ENCODE peak calls at places on chromosomes 1 and 21, in eight cellular contexts. One of them, this sample, is unnamed.

GRCh38 chr1:240092301-240093119 is 827 bp downstream of the FMN2 start:
- DNase-seq in fibroblast of lung: peak
- DNase-seq in MCF 10A: peak
- DNase-seq in non-pigmented ciliary epithelial cell: no peak
- DNase-seq in activated naive CD4-positive, alpha-beta T cell: no peak
- DNase-seq in stimulated activated CD4-positive, alpha-beta T cell treated with anti-CD3 and anti-CD28 coated beads, Interleukin-1b, Interleukin-23, amount 100 ng/mL, for 1 hour: no peak
- DNase-seq in AG08395: peak
- DNase-seq in Calu3: no peak
- DNase-seq in this sample: no peak

GRCh38 chr1:67791686-67792475 is 41.4 kb downstream of the GNG12 start:
- DNase-seq in Calu3: no peak
- DNase-seq in fibroblast of lung: peak
- DNase-seq in AG08395: peak
- DNase-seq in stimulated activated CD4-positive, alpha-beta T cell treated with anti-CD3 and anti-CD28 coated beads, Interleukin-1b, Interleukin-23, amount 100 ng/mL, for 1 hour: no peak
- DNase-seq in MCF 10A: peak
- DNase-seq in activated naive CD4-positive, alpha-beta T cell: no peak
- DNase-seq in non-pigmented ciliary epithelial cell: peak
- DNase-seq in this sample: no peak

GRCh38 chr1:212133319-212133718 is 97.8 kb downstream of the DTL start:
- DNase-seq in AG08395: no peak
- DNase-seq in fibroblast of lung: no peak
- DNase-seq in MCF 10A: no peak
- DNase-seq in stimulated activated CD4-positive, alpha-beta T cell treated with anti-CD3 and anti-CD28 coated beads, Interleukin-1b, Interleukin-23, amount 100 ng/mL, for 1 hour: no peak
- DNase-seq in non-pigmented ciliary epithelial cell: no peak
- DNase-seq in activated naive CD4-positive, alpha-beta T cell: no peak
- DNase-seq in Calu3: no peak
- DNase-seq in this sample: no peak

GRCh38 chr1:176379626-176380339 is 83.2 kb upstream of the PAPPA2 start:
- DNase-seq in fibroblast of lung: no peak
- DNase-seq in MCF 10A: peak
- DNase-seq in stimulated activated CD4-positive, alpha-beta T cell treated with anti-CD3 and anti-CD28 coated beads, Interleukin-1b, Interleukin-23, amount 100 ng/mL, for 1 hour: no peak
- DNase-seq in non-pigmented ciliary epithelial cell: no peak
- DNase-seq in AG08395: no peak
- DNase-seq in Calu3: no peak
- DNase-seq in activated naive CD4-positive, alpha-beta T cell: no peak
- DNase-seq in this sample: no peak

GRCh38 chr1:4482526-4482925 is 171.9 kb upstream of the AJAP1 start:
- DNase-seq in activated naive CD4-positive, alpha-beta T cell: no peak
- DNase-seq in stimulated activated CD4-positive, alpha-beta T cell treated with anti-CD3 and anti-CD28 coated beads, Interleukin-1b, Interleukin-23, amount 100 ng/mL, for 1 hour: no peak
- DNase-seq in Calu3: no peak
- DNase-seq in non-pigmented ciliary epithelial cell: no peak
- DNase-seq in AG08395: no peak
- DNase-seq in fibroblast of lung: no peak
- DNase-seq in MCF 10A: no peak
- DNase-seq in this sample: no peak

GRCh38 chr1:160032165-160032827 is 506 bp upstream of the PIGM start:
- DNase-seq in fibroblast of lung: peak
- DNase-seq in activated naive CD4-positive, alpha-beta T cell: no peak
- DNase-seq in Calu3: no peak
- DNase-seq in non-pigmented ciliary epithelial cell: no peak
- DNase-seq in AG08395: peak
- DNase-seq in stimulated activated CD4-positive, alpha-beta T cell treated with anti-CD3 and anti-CD28 coated beads, Interleukin-1b, Interleukin-23, amount 100 ng/mL, for 1 hour: no peak
- DNase-seq in MCF 10A: peak
- DNase-seq in this sample: no peak

GRCh38 chr1:228898582-228898992 is 163.3 kb downstream of the RHOU start:
- DNase-seq in MCF 10A: no peak
- DNase-seq in activated naive CD4-positive, alpha-beta T cell: no peak
- DNase-seq in non-pigmented ciliary epithelial cell: no peak
- DNase-seq in stimulated activated CD4-positive, alpha-beta T cell treated with anti-CD3 and anti-CD28 coated beads, Interleukin-1b, Interleukin-23, amount 100 ng/mL, for 1 hour: no peak
- DNase-seq in AG08395: no peak
- DNase-seq in fibroblast of lung: no peak
- DNase-seq in Calu3: no peak
- DNase-seq in this sample: no peak

GRCh38 chr21:41678016-41678935 is 88.6 kb downstream of the RIPK4 start:
- DNase-seq in Calu3: peak
- DNase-seq in AG08395: no peak
- DNase-seq in fibroblast of lung: peak
- DNase-seq in MCF 10A: peak
- DNase-seq in stimulated activated CD4-positive, alpha-beta T cell treated with anti-CD3 and anti-CD28 coated beads, Interleukin-1b, Interleukin-23, amount 100 ng/mL, for 1 hour: no peak
- DNase-seq in activated naive CD4-positive, alpha-beta T cell: no peak
- DNase-seq in non-pigmented ciliary epithelial cell: no peak
- DNase-seq in this sample: no peak

GRCh38 chr21:38945536-38946245 is 140.0 kb downstream of the ETS2 start:
- DNase-seq in MCF 10A: no peak
- DNase-seq in AG08395: no peak
- DNase-seq in activated naive CD4-positive, alpha-beta T cell: no peak
- DNase-seq in fibroblast of lung: peak
- DNase-seq in Calu3: no peak
- DNase-seq in non-pigmented ciliary epithelial cell: no peak
- DNase-seq in stimulated activated CD4-positive, alpha-beta T cell treated with anti-CD3 and anti-CD28 coated beads, Interleukin-1b, Interleukin-23, amount 100 ng/mL, for 1 hour: no peak
- DNase-seq in this sample: no peak

GRCh38 chr1:210376836-210377377 is 48.2 kb downstream of the HHAT start:
- DNase-seq in activated naive CD4-positive, alpha-beta T cell: no peak
- DNase-seq in stimulated activated CD4-positive, alpha-beta T cell treated with anti-CD3 and anti-CD28 coated beads, Interleukin-1b, Interleukin-23, amount 100 ng/mL, for 1 hour: no peak
- DNase-seq in fibroblast of lung: peak
- DNase-seq in non-pigmented ciliary epithelial cell: no peak
- DNase-seq in Calu3: no peak
- DNase-seq in MCF 10A: no peak
- DNase-seq in AG08395: no peak
- DNase-seq in this sample: no peak

GRCh38 chr1:41493117-41493536 is 8.6 kb upstream of the EDN2 start:
- DNase-seq in MCF 10A: peak
- DNase-seq in activated naive CD4-positive, alpha-beta T cell: no peak
- DNase-seq in Calu3: peak
- DNase-seq in AG08395: peak
- DNase-seq in fibroblast of lung: peak
- DNase-seq in non-pigmented ciliary epithelial cell: peak
- DNase-seq in stimulated activated CD4-positive, alpha-beta T cell treated with anti-CD3 and anti-CD28 coated beads, Interleukin-1b, Interleukin-23, amount 100 ng/mL, for 1 hour: no peak
- DNase-seq in this sample: peak

GRCh38 chr1:196403803-196404690 is 204.2 kb downstream of the KCNT2 start:
- DNase-seq in AG08395: no peak
- DNase-seq in activated naive CD4-positive, alpha-beta T cell: no peak
- DNase-seq in Calu3: no peak
- DNase-seq in stimulated activated CD4-positive, alpha-beta T cell treated with anti-CD3 and anti-CD28 coated beads, Interleukin-1b, Interleukin-23, amount 100 ng/mL, for 1 hour: no peak
- DNase-seq in MCF 10A: no peak
- DNase-seq in non-pigmented ciliary epithelial cell: peak
- DNase-seq in fibroblast of lung: peak
- DNase-seq in this sample: no peak

GRCh38 chr1:26705788-26706237 is 10.0 kb downstream of the ARID1A start:
- DNase-seq in AG08395: peak
- DNase-seq in MCF 10A: peak
- DNase-seq in stimulated activated CD4-positive, alpha-beta T cell treated with anti-CD3 and anti-CD28 coated beads, Interleukin-1b, Interleukin-23, amount 100 ng/mL, for 1 hour: no peak
- DNase-seq in activated naive CD4-positive, alpha-beta T cell: no peak
- DNase-seq in fibroblast of lung: peak
- DNase-seq in Calu3: peak
- DNase-seq in non-pigmented ciliary epithelial cell: peak
- DNase-seq in this sample: no peak

GRCh38 chr1:39720094-39720999 is 18.3 kb upstream of the PPIE start:
- DNase-seq in MCF 10A: peak
- DNase-seq in non-pigmented ciliary epithelial cell: no peak
- DNase-seq in Calu3: no peak
- DNase-seq in fibroblast of lung: peak
- DNase-seq in AG08395: peak
- DNase-seq in activated naive CD4-positive, alpha-beta T cell: no peak
- DNase-seq in stimulated activated CD4-positive, alpha-beta T cell treated with anti-CD3 and anti-CD28 coated beads, Interleukin-1b, Interleukin-23, amount 100 ng/mL, for 1 hour: no peak
- DNase-seq in this sample: no peak

GRCh38 chr1:211851174-211851573 is 20.6 kb upstream of the LPGAT1 start:
- DNase-seq in activated naive CD4-positive, alpha-beta T cell: no peak
- DNase-seq in MCF 10A: no peak
- DNase-seq in stimulated activated CD4-positive, alpha-beta T cell treated with anti-CD3 and anti-CD28 coated beads, Interleukin-1b, Interleukin-23, amount 100 ng/mL, for 1 hour: no peak
- DNase-seq in non-pigmented ciliary epithelial cell: no peak
- DNase-seq in fibroblast of lung: no peak
- DNase-seq in AG08395: no peak
- DNase-seq in Calu3: no peak
- DNase-seq in this sample: no peak

GRCh38 chr1:237032029-237032428 is 10.0 kb upstream of the RYR2 start:
- DNase-seq in Calu3: peak
- DNase-seq in stimulated activated CD4-positive, alpha-beta T cell treated with anti-CD3 and anti-CD28 coated beads, Interleukin-1b, Interleukin-23, amount 100 ng/mL, for 1 hour: no peak
- DNase-seq in AG08395: peak
- DNase-seq in non-pigmented ciliary epithelial cell: no peak
- DNase-seq in fibroblast of lung: no peak
- DNase-seq in activated naive CD4-positive, alpha-beta T cell: no peak
- DNase-seq in MCF 10A: peak
- DNase-seq in this sample: no peak

GRCh38 chr1:68231627-68232303 is 558 bp downstream of the WLS start:
- DNase-seq in MCF 10A: peak
- DNase-seq in stimulated activated CD4-positive, alpha-beta T cell treated with anti-CD3 and anti-CD28 coated beads, Interleukin-1b, Interleukin-23, amount 100 ng/mL, for 1 hour: no peak
- DNase-seq in fibroblast of lung: peak
- DNase-seq in AG08395: peak
- DNase-seq in Calu3: peak
- DNase-seq in activated naive CD4-positive, alpha-beta T cell: no peak
- DNase-seq in non-pigmented ciliary epithelial cell: no peak
- DNase-seq in this sample: no peak

GRCh38 chr1:228378453-228379164 is 28.0 kb downstream of the TRIM11 start:
- DNase-seq in fibroblast of lung: peak
- DNase-seq in non-pigmented ciliary epithelial cell: peak
- DNase-seq in Calu3: peak
- DNase-seq in stimulated activated CD4-positive, alpha-beta T cell treated with anti-CD3 and anti-CD28 coated beads, Interleukin-1b, Interleukin-23, amount 100 ng/mL, for 1 hour: no peak
- DNase-seq in MCF 10A: peak
- DNase-seq in AG08395: peak
- DNase-seq in activated naive CD4-positive, alpha-beta T cell: peak
- DNase-seq in this sample: no peak

GRCh38 chr1:232426801-232427200 is 203.1 kb downstream of the SIPA1L2 start:
- DNase-seq in activated naive CD4-positive, alpha-beta T cell: no peak
- DNase-seq in fibroblast of lung: peak
- DNase-seq in AG08395: no peak
- DNase-seq in Calu3: no peak
- DNase-seq in MCF 10A: no peak
- DNase-seq in non-pigmented ciliary epithelial cell: no peak
- DNase-seq in stimulated activated CD4-positive, alpha-beta T cell treated with anti-CD3 and anti-CD28 coated beads, Interleukin-1b, Interleukin-23, amount 100 ng/mL, for 1 hour: no peak
- DNase-seq in this sample: no peak

GRCh38 chr21:44368711-44369446 is 15.5 kb downstream of the TRPM2 start:
- DNase-seq in activated naive CD4-positive, alpha-beta T cell: no peak
- DNase-seq in non-pigmented ciliary epithelial cell: no peak
- DNase-seq in stimulated activated CD4-positive, alpha-beta T cell treated with anti-CD3 and anti-CD28 coated beads, Interleukin-1b, Interleukin-23, amount 100 ng/mL, for 1 hour: no peak
- DNase-seq in AG08395: no peak
- DNase-seq in Calu3: no peak
- DNase-seq in MCF 10A: no peak
- DNase-seq in fibroblast of lung: no peak
- DNase-seq in this sample: no peak

GRCh38 chr21:43193651-43194302 is 25.0 kb downstream of the CRYAA start:
- DNase-seq in AG08395: peak
- DNase-seq in non-pigmented ciliary epithelial cell: peak
- DNase-seq in activated naive CD4-positive, alpha-beta T cell: no peak
- DNase-seq in MCF 10A: peak
- DNase-seq in stimulated activated CD4-positive, alpha-beta T cell treated with anti-CD3 and anti-CD28 coated beads, Interleukin-1b, Interleukin-23, amount 100 ng/mL, for 1 hour: no peak
- DNase-seq in Calu3: peak
- DNase-seq in fibroblast of lung: peak
- DNase-seq in this sample: no peak

GRCh38 chr1:180851995-180852887 is 60.5 kb upstream of the KIAA1614 start:
- DNase-seq in stimulated activated CD4-positive, alpha-beta T cell treated with anti-CD3 and anti-CD28 coated beads, Interleukin-1b, Interleukin-23, amount 100 ng/mL, for 1 hour: no peak
- DNase-seq in activated naive CD4-positive, alpha-beta T cell: no peak
- DNase-seq in Calu3: no peak
- DNase-seq in AG08395: no peak
- DNase-seq in fibroblast of lung: no peak
- DNase-seq in non-pigmented ciliary epithelial cell: no peak
- DNase-seq in MCF 10A: no peak
- DNase-seq in this sample: no peak

GRCh38 chr1:223639333-223639749 is 26.2 kb downstream of the CAPN8 start:
- DNase-seq in MCF 10A: peak
- DNase-seq in stimulated activated CD4-positive, alpha-beta T cell treated with anti-CD3 and anti-CD28 coated beads, Interleukin-1b, Interleukin-23, amount 100 ng/mL, for 1 hour: no peak
- DNase-seq in non-pigmented ciliary epithelial cell: no peak
- DNase-seq in Calu3: peak
- DNase-seq in fibroblast of lung: peak
- DNase-seq in activated naive CD4-positive, alpha-beta T cell: no peak
- DNase-seq in AG08395: no peak
- DNase-seq in this sample: no peak

GRCh38 chr1:51736702-51737101 is 119.8 kb downstream of the OSBPL9 start:
- DNase-seq in stimulated activated CD4-positive, alpha-beta T cell treated with anti-CD3 and anti-CD28 coated beads, Interleukin-1b, Interleukin-23, amount 100 ng/mL, for 1 hour: no peak
- DNase-seq in Calu3: peak
- DNase-seq in non-pigmented ciliary epithelial cell: peak
- DNase-seq in MCF 10A: peak
- DNase-seq in activated naive CD4-positive, alpha-beta T cell: no peak
- DNase-seq in fibroblast of lung: peak
- DNase-seq in AG08395: no peak
- DNase-seq in this sample: no peak

GRCh38 chr1:223207293-223208066 is 64.4 kb upstream of the TLR5 start:
- DNase-seq in stimulated activated CD4-positive, alpha-beta T cell treated with anti-CD3 and anti-CD28 coated beads, Interleukin-1b, Interleukin-23, amount 100 ng/mL, for 1 hour: no peak
- DNase-seq in activated naive CD4-positive, alpha-beta T cell: no peak
- DNase-seq in non-pigmented ciliary epithelial cell: no peak
- DNase-seq in Calu3: no peak
- DNase-seq in fibroblast of lung: peak
- DNase-seq in AG08395: peak
- DNase-seq in MCF 10A: peak
- DNase-seq in this sample: no peak

GRCh38 chr1:54516249-54516920 is 31.6 kb upstream of the ACOT11 start:
- DNase-seq in non-pigmented ciliary epithelial cell: no peak
- DNase-seq in activated naive CD4-positive, alpha-beta T cell: no peak
- DNase-seq in AG08395: no peak
- DNase-seq in stimulated activated CD4-positive, alpha-beta T cell treated with anti-CD3 and anti-CD28 coated beads, Interleukin-1b, Interleukin-23, amount 100 ng/mL, for 1 hour: no peak
- DNase-seq in MCF 10A: no peak
- DNase-seq in Calu3: no peak
- DNase-seq in fibroblast of lung: peak
- DNase-seq in this sample: no peak

GRCh38 chr1:226738995-226739695 is at the start of gene ITPKB:
- DNase-seq in fibroblast of lung: peak
- DNase-seq in MCF 10A: peak
- DNase-seq in AG08395: peak
- DNase-seq in activated naive CD4-positive, alpha-beta T cell: peak
- DNase-seq in non-pigmented ciliary epithelial cell: peak
- DNase-seq in Calu3: peak
- DNase-seq in stimulated activated CD4-positive, alpha-beta T cell treated with anti-CD3 and anti-CD28 coated beads, Interleukin-1b, Interleukin-23, amount 100 ng/mL, for 1 hour: peak
- DNase-seq in this sample: no peak

GRCh38 chr1:160636076-160636475 is 10.8 kb downstream of the SLAMF1 start:
- DNase-seq in fibroblast of lung: no peak
- DNase-seq in AG08395: no peak
- DNase-seq in Calu3: no peak
- DNase-seq in activated naive CD4-positive, alpha-beta T cell: no peak
- DNase-seq in non-pigmented ciliary epithelial cell: no peak
- DNase-seq in stimulated activated CD4-positive, alpha-beta T cell treated with anti-CD3 and anti-CD28 coated beads, Interleukin-1b, Interleukin-23, amount 100 ng/mL, for 1 hour: no peak
- DNase-seq in MCF 10A: no peak
- DNase-seq in this sample: no peak

GRCh38 chr1:157993179-157994080 is at the start of gene KIRREL1:
- DNase-seq in non-pigmented ciliary epithelial cell: no peak
- DNase-seq in activated naive CD4-positive, alpha-beta T cell: no peak
- DNase-seq in MCF 10A: peak
- DNase-seq in fibroblast of lung: peak
- DNase-seq in stimulated activated CD4-positive, alpha-beta T cell treated with anti-CD3 and anti-CD28 coated beads, Interleukin-1b, Interleukin-23, amount 100 ng/mL, for 1 hour: no peak
- DNase-seq in Calu3: peak
- DNase-seq in AG08395: peak
- DNase-seq in this sample: no peak

GRCh38 chr1:215201301-215201700 is 118.8 kb downstream of the KCNK2 start:
- DNase-seq in fibroblast of lung: no peak
- DNase-seq in stimulated activated CD4-positive, alpha-beta T cell treated with anti-CD3 and anti-CD28 coated beads, Interleukin-1b, Interleukin-23, amount 100 ng/mL, for 1 hour: no peak
- DNase-seq in Calu3: no peak
- DNase-seq in activated naive CD4-positive, alpha-beta T cell: no peak
- DNase-seq in non-pigmented ciliary epithelial cell: no peak
- DNase-seq in MCF 10A: no peak
- DNase-seq in AG08395: no peak
- DNase-seq in this sample: no peak

GRCh38 chr1:229339520-229339919 is 3.3 kb downstream of the CCSAP start:
- DNase-seq in stimulated activated CD4-positive, alpha-beta T cell treated with anti-CD3 and anti-CD28 coated beads, Interleukin-1b, Interleukin-23, amount 100 ng/mL, for 1 hour: no peak
- DNase-seq in MCF 10A: no peak
- DNase-seq in activated naive CD4-positive, alpha-beta T cell: no peak
- DNase-seq in Calu3: no peak
- DNase-seq in non-pigmented ciliary epithelial cell: no peak
- DNase-seq in AG08395: no peak
- DNase-seq in fibroblast of lung: no peak
- DNase-seq in this sample: no peak

GRCh38 chr1:228048120-228048519 is 34.4 kb upstream of the ARF1 start:
- DNase-seq in activated naive CD4-positive, alpha-beta T cell: no peak
- DNase-seq in MCF 10A: no peak
- DNase-seq in non-pigmented ciliary epithelial cell: no peak
- DNase-seq in AG08395: no peak
- DNase-seq in stimulated activated CD4-positive, alpha-beta T cell treated with anti-CD3 and anti-CD28 coated beads, Interleukin-1b, Interleukin-23, amount 100 ng/mL, for 1 hour: no peak
- DNase-seq in Calu3: no peak
- DNase-seq in fibroblast of lung: no peak
- DNase-seq in this sample: no peak

GRCh38 chr1:162372159-162373071 is 4.2 kb downstream of the SPATA46 start:
- DNase-seq in stimulated activated CD4-positive, alpha-beta T cell treated with anti-CD3 and anti-CD28 coated beads, Interleukin-1b, Interleukin-23, amount 100 ng/mL, for 1 hour: no peak
- DNase-seq in Calu3: no peak
- DNase-seq in fibroblast of lung: peak
- DNase-seq in activated naive CD4-positive, alpha-beta T cell: no peak
- DNase-seq in non-pigmented ciliary epithelial cell: no peak
- DNase-seq in AG08395: no peak
- DNase-seq in MCF 10A: no peak
- DNase-seq in this sample: no peak

GRCh38 chr1:59978026-59978425 is 51.5 kb upstream of the CYP2J2 start:
- DNase-seq in stimulated activated CD4-positive, alpha-beta T cell treated with anti-CD3 and anti-CD28 coated beads, Interleukin-1b, Interleukin-23, amount 100 ng/mL, for 1 hour: no peak
- DNase-seq in fibroblast of lung: no peak
- DNase-seq in non-pigmented ciliary epithelial cell: no peak
- DNase-seq in MCF 10A: peak
- DNase-seq in activated naive CD4-positive, alpha-beta T cell: no peak
- DNase-seq in Calu3: no peak
- DNase-seq in AG08395: no peak
- DNase-seq in this sample: no peak